ENCODE peak calls at places on chromosomes 6 and 20, in nine cellular contexts. Z, P, I, N, X, S, V, B and W are unnamed samples.

GRCh38 chr6:56798163-56798562 is 155.5 kb upstream of the DST start:
- DNase-seq in Z (peak), P (no peak), I (no peak), N (peak), X (no peak), S (no peak), V (no peak), B (no peak), W (no peak)

GRCh38 chr20:22462975-22463914 is 121.1 kb downstream of the FOXA2 start:
- DNase-seq in Z (peak), P (no peak), I (no peak), N (no peak), X (no peak), S (no peak), V (peak), B (no peak), W (no peak)

GRCh38 chr6:37137881-37138568 is 31.9 kb upstream of the PIM1 start:
- DNase-seq in Z (peak), P (no peak), I (no peak), N (peak), X (no peak), S (no peak), V (peak), B (no peak), W (no peak)

GRCh38 chr6:111418971-111419693 is 63.9 kb downstream of the REV3L start:
- DNase-seq in Z (peak), P (no peak), I (no peak), N (peak), X (no peak), S (no peak), V (no peak), B (no peak), W (no peak)

GRCh38 chr20:53828673-53829085 is 235.0 kb upstream of the ZNF217 start:
- DNase-seq in Z (peak), P (peak), I (peak), N (peak), X (no peak), S (no peak), V (peak), B (no peak), W (no peak)

GRCh38 chr6:5673016-5673415 is 333.7 kb downstream of the NRN1 start:
- DNase-seq in Z (no peak), P (no peak), I (no peak), N (no peak), X (no peak), S (no peak), V (no peak), B (no peak), W (no peak)

GRCh38 chr6:34238507-34239239 is 2.0 kb downstream of the HMGA1 start:
- DNase-seq in Z (no peak), P (no peak), I (no peak), N (peak), X (no peak), S (no peak), V (no peak), B (no peak), W (no peak)

GRCh38 chr6:113457156-113457555 is 400.0 kb upstream of the MARCKS start:
- DNase-seq in Z (peak), P (peak), I (no peak), N (peak), X (no peak), S (no peak), V (no peak), B (no peak), W (no peak)

GRCh38 chr6:118813795-118814194 is 80.2 kb upstream of the ASF1A start:
- DNase-seq in Z (peak), P (no peak), I (no peak), N (peak), X (no peak), S (no peak), V (no peak), B (no peak), W (no peak)

GRCh38 chr6:63689421-63689820 is 53.8 kb downstream of the PHF3 start:
- DNase-seq in Z (no peak), P (peak), I (no peak), N (peak), X (no peak), S (no peak), V (no peak), B (no peak), W (no peak)
- TF ChIP-seq CTCF in Z (no peak), P (no peak), I (no peak), N (no peak), X (no peak), S (no peak), V (no peak), B (no peak), W (no peak)

DNA sequence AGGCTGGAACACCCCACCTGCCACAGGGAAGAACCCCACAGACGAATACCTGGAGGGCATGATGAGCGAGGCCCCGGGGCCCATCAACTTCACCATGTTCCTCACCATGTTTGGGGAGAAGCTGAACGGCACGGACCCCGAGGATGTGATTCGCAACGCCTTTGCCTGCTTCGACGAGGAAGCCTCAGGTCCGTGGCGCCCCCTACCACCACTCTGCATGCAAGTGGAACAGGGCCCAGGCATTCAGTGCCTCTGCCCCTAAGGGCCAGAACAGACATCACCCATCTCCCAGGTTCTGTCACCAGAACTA is 6.6 kb downstream of the MYL9 start:
- DNase-seq in Z (no peak), P (no peak), I (no peak), N (no peak), X (peak), S (no peak), V (no peak), B (no peak), W (no peak)
- TF ChIP-seq CTCF in Z (no peak), P (no peak), I (no peak), N (peak), X (no peak), S (no peak), V (no peak), B (no peak), W (no peak)

GRCh38 chr6:108838101-108838717 is 10.0 kb upstream of the ARMC2 start:
- DNase-seq in Z (peak), P (no peak), I (peak), N (no peak), X (no peak), S (no peak), V (peak), B (no peak), W (peak)
- TF ChIP-seq CTCF in Z (no peak), P (no peak), I (no peak), N (peak), X (no peak), S (no peak), V (no peak), B (no peak), W (no peak)

DNA sequence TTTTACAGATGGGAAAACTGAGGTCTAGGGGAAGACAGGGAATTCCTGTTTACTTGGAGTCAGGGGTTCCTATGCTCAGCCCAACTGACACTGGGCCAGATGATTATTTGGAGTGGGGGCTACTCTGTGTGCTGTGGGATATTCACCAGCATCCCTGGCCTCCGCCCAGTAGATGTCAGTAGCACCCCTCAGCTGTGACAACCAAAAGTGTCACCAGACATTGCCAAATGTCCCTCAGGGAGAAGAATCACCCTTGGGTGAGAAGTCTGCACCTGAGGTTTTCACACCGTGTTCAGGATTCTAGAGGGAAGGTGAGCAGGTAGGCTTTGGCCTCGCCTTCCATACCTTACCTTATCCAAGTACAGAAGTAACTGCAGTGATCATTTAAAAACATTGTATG is 27.6 kb downstream of the CDH26 start:
- DNase-seq in Z (no peak), P (no peak), I (peak), N (no peak), X (no peak), S (peak), V (no peak), B (no peak), W (no peak)
- TF ChIP-seq CTCF in Z (no peak), P (no peak), I (peak), N (no peak), X (peak), S (peak), V (no peak), B (peak), W (no peak)

GRCh38 chr6:159315562-159315961 is 146.4 kb downstream of the FNDC1 start:
- DNase-seq in Z (no peak), P (no peak), I (no peak), N (no peak), X (no peak), S (no peak), V (no peak), B (no peak), W (no peak)

GRCh38 chr6:159312204-159312603 is 143.0 kb downstream of the FNDC1 start:
- DNase-seq in Z (no peak), P (no peak), I (no peak), N (no peak), X (no peak), S (no peak), V (no peak), B (no peak), W (no peak)

GRCh38 chr6:159313023-159313422 is 143.8 kb downstream of the FNDC1 start:
- DNase-seq in Z (no peak), P (no peak), I (no peak), N (no peak), X (no peak), S (no peak), V (no peak), B (no peak), W (no peak)

GRCh38 chr6:159309723-159310122 is 140.5 kb downstream of the FNDC1 start:
- DNase-seq in Z (no peak), P (no peak), I (no peak), N (no peak), X (no peak), S (no peak), V (no peak), B (no peak), W (no peak)

GRCh38 chr6:159311618-159312017 is 142.4 kb downstream of the FNDC1 start:
- DNase-seq in Z (no peak), P (no peak), I (peak), N (no peak), X (no peak), S (no peak), V (no peak), B (peak), W (no peak)
- TF ChIP-seq CTCF in Z (no peak), P (no peak), I (no peak), N (no peak), X (no peak), S (no peak), V (no peak), B (peak), W (no peak)

GRCh38 chr6:17059820-17060219 is 42.0 kb upstream of the STMND1 start:
- DNase-seq in Z (no peak), P (no peak), I (no peak), N (no peak), X (no peak), S (no peak), V (no peak), B (no peak), W (no peak)
- TF ChIP-seq CTCF in Z (no peak), P (no peak), I (no peak), N (no peak), X (no peak), S (no peak), V (no peak), B (no peak), W (no peak)

DNA sequence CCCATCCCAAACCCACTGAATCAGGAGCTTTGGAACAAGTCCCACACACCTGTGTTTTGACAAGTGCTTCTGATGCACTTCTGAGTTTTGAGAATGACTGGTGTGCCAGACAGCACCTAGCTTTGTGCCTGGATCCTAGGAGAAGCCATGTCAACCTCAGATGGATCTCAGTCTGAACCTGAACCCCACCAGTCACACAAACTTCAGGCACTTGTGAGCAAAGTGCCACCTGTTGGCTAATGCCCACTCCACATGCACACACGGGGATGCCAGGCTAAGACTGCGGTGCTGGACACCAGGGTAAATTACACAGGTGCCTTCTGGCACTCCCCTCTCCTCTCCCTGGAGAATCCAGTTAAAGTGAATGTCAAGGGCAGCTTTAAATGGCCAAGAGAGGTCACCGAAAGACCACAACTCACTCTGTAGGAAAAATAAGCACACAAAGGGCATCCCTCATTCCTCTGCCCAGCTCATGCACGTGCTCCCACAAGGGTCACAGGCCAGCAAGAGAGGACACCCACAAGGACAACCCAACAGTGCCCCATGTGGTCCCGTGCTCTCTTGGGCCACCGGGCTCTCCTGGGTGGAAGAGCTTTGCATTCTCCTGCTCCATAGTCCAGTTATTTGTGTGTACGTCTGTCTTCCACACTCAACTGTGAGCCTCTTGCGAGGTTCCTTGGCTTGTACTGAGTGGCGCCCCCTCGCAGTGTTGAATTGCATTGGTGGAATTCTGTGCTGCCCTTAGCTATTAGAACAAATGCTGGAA is 45.6 kb downstream of the TAF8 start:
- DNase-seq in Z (no peak), P (no peak), I (no peak), N (no peak), X (no peak), S (no peak), V (peak), B (no peak), W (no peak)
- TF ChIP-seq CTCF in Z (no peak), P (no peak), I (no peak), N (peak), X (peak), S (no peak), V (no peak), B (no peak), W (no peak)

GRCh38 chr6:91273729-91274128 is 686.9 kb upstream of the MAP3K7 start:
- DNase-seq in Z (no peak), P (no peak), I (no peak), N (no peak), X (no peak), S (peak), V (no peak), B (no peak), W (no peak)

GRCh38 chr6:91278416-91278815 is 691.5 kb upstream of the MAP3K7 start:
- DNase-seq in Z (no peak), P (no peak), I (no peak), N (no peak), X (no peak), S (no peak), V (no peak), B (no peak), W (no peak)

GRCh38 chr6:91271807-91272206 is 684.9 kb upstream of the MAP3K7 start:
- DNase-seq in Z (no peak), P (no peak), I (no peak), N (no peak), X (no peak), S (no peak), V (no peak), B (no peak), W (no peak)

DNA sequence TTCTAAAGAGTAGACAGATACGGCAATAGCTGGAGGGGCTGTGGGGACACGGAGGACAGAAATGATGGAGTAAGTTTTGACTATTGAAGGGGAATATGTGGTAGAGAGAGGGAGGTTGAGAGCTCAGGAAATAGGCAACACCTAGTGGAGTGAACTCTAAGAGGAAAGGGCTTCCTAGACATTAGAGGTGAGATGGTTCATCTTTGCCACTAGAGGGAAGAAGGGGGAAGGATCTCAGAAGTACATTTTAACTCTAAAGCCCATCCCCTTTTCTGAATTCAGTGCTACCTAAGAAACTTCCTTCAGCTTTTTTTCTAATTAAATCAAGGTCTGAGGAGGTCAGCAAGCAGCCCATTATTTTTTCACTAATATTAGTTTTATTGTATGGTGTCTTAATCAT is 689.4 kb upstream of the MAP3K7 start:
- DNase-seq in Z (no peak), P (no peak), I (no peak), N (no peak), X (no peak), S (no peak), V (peak), B (no peak), W (no peak)
- TF ChIP-seq CTCF in Z (no peak), P (no peak), I (no peak), N (no peak), X (peak), S (peak), V (no peak), B (peak), W (no peak)